ENCODE peak calls at places on chromosomes 3 and 15, in seven cellular contexts. H, K, R, C, Q, F and M are unnamed samples.

GRCh38 chr3:167691366-167691765 is 37.6 kb upstream of the WDR49 start:
- DNase-seq in H (peak; percentile 71), K (no peak), R (peak; percentile 6), C (no peak), Q (no peak), F (no peak), M (no peak)

GRCh38 chr3:120450914-120451669 is at the start of gene FSTL1:
- DNase-seq in H (no peak), K (no peak), R (peak; percentile 83), C (peak; percentile 46), Q (no peak), F (no peak), M (peak; percentile 88)

GRCh38 chr15:90095521-90095959 is 6.7 kb downstream of the IDH2 start:
- DNase-seq in H (no peak), K (no peak), R (no peak), C (no peak), Q (no peak), F (peak; percentile 82), M (no peak)

GRCh38 chr15:94367726-94368535 is 136.6 kb downstream of the MCTP2 start:
- DNase-seq in H (no peak), K (no peak), R (no peak), C (no peak), Q (no peak), F (no peak), M (no peak)

GRCh38 chr3:53731934-53732624 is 114.1 kb downstream of the CHDH start:
- DNase-seq in H (no peak), K (no peak), R (no peak), C (no peak), Q (no peak), F (no peak), M (peak; percentile 50)

GRCh38 chr15:59232476-59232875 is 25.8 kb downstream of the LDHAL6B start:
- DNase-seq in H (no peak), K (no peak), R (peak; percentile 86), C (no peak), Q (no peak), F (no peak), M (no peak)

GRCh38 chr3:138609898-138610266 is 1.3 kb downstream of the FAIM start:
- DNase-seq in H (no peak), K (no peak), R (no peak), C (no peak), Q (no peak), F (no peak), M (no peak)

GRCh38 chr3:60025071-60026055 is 975.5 kb upstream of the CFAP20DC start:
- DNase-seq in H (no peak), K (no peak), R (peak; percentile 78), C (no peak), Q (no peak), F (no peak), M (no peak)

GRCh38 chr3:108208831-108209230 is 13.4 kb downstream of the IFT57 start:
- DNase-seq in H (peak; percentile 22), K (no peak), R (no peak), C (no peak), Q (no peak), F (no peak), M (no peak)

GRCh38 chr3:48715179-48715800 is 1.7 kb downstream of the IP6K2 start:
- DNase-seq in H (no peak), K (no peak), R (peak; percentile 62), C (no peak), Q (no peak), F (no peak), M (no peak)
- H3K4me3 ChIP-seq in H (peak overlapping the region; percentile 84), K (peak overlapping the region; percentile 100), R (peak overlapping the region; percentile 98), C (peak overlapping the region; percentile 99), Q (peak overlapping the region; percentile 18), F (peak overlapping the region; percentile 66), M (no peak overlapping the region)

GRCh38 chr15:96325579-96326331 is 4.7 kb upstream of the NR2F2 start:
- DNase-seq in H (no peak), K (no peak), R (no peak), C (peak; percentile 58), Q (no peak), F (no peak), M (no peak)
- H3K4me3 ChIP-seq in H (no peak overlapping the region), K (peak overlapping the region; percentile 74), R (peak overlapping the region; percentile 83), C (peak overlapping the region; percentile 73), Q (peak overlapping the region; percentile 56), F (peak overlapping the region; percentile 47), M (peak overlapping the region; percentile 42)

DNA sequence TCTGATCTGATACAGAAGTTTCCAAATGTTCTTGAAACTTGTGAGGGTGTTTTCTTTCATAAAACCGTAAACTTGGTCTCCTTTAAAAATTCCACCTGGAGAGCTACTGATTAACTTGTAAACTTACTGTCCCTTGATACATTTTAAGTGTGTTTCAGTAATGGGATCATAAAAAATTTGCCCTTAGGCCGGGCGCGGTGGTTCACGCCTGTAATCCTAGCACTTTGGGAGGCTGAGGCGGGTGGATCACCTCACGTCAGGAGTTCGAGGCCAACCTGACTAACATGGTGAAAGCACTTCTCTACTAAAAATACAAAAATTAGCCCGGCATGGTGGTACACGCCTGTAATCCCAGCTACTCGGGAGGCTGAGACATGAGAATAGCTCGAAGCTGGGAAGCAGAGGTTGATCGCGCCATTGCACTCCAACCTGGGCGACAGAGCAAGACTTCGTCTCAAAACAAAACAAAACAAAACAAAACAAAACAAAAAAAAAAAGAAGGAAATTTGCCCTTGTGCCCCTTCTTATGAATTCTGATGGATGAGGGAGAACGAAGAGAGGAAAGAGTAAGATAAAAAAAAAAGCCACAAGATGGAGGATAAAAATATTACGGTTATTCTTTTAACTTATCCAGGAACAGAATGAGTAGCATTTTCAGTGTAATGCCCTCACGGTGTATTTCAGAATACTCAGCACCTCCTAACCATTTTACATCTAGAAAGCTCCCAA is 32.1 kb upstream of the AP4E1 start:
- DNase-seq in H (peak; percentile 38), K (no peak), R (no peak), C (no peak), Q (no peak), F (no peak), M (no peak)
- H3K4me3 ChIP-seq in H (peak overlapping the region; percentile 62), K (peak overlapping the region; percentile 8), R (peak overlapping the region; percentile 41), C (peak overlapping the region; percentile 48), Q (peak overlapping the region; percentile 42), F (peak overlapping the region; percentile 38), M (peak overlapping the region; percentile 47)

DNA sequence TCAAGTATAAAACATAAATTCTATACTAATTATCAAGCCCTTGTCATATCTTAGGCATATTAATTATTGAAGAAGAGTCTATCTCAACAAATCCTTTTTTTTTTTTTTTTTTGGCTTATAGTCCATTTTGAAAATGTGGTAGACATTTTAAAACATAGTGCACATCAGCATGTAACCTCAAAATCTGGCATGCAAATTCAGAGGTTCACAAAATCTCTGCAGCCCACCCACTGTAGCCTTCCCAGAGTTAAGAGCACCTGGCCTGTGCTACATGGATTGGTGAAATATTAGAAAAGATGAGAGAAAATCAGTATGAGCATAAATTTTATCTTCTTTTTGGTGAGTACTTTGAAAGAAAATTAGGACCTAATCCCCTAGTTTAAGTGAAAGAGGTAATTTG is 84.8 kb downstream of the MBNL1 start:
- DNase-seq in H (no peak), K (no peak), R (no peak), C (no peak), Q (no peak), F (no peak), M (no peak)
- H3K4me3 ChIP-seq in H (no peak overlapping the region), K (no peak overlapping the region), R (no peak overlapping the region), C (no peak overlapping the region), Q (no peak overlapping the region), F (no peak overlapping the region), M (no peak overlapping the region)

DNA sequence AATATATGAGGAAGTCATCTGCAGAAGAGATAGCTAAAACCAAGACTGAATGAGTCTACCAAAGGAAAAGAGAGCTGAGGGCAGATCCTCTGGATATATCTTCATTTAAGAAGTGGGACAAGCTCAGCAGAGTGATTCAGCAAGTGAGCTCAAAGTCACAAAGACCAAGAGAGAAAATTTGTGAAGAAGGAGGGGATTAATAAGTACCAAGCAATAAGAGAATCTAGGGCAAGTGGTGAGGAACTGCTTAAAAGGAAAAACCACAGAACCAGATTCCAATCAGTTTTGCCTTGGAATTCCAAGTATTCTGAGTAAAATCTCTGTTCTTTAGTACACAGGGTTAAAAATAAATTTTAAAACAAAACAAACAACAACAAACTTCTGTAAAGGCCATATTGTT is 3.6 kb downstream of the EHHADH start:
- DNase-seq in H (no peak), K (no peak), R (peak; percentile 47), C (no peak), Q (no peak), F (no peak), M (no peak)
- H3K4me3 ChIP-seq in H (no peak overlapping the region), K (no peak overlapping the region), R (no peak overlapping the region), C (no peak overlapping the region), Q (no peak overlapping the region), F (no peak overlapping the region), M (no peak overlapping the region)

GRCh38 chr15:33985287-33985686 is 17.0 kb downstream of the CHRM5 start:
- DNase-seq in H (no peak), K (no peak), R (peak; percentile 91), C (no peak), Q (no peak), F (no peak), M (no peak)
- H3K4me3 ChIP-seq in H (no peak overlapping the region), K (no peak overlapping the region), R (no peak overlapping the region), C (no peak overlapping the region), Q (no peak overlapping the region), F (no peak overlapping the region), M (no peak overlapping the region)

GRCh38 chr3:35305406-35305805 is 333.9 kb upstream of the ARPP21 start:
- DNase-seq in H (no peak), K (no peak), R (no peak), C (no peak), Q (no peak), F (no peak), M (no peak)
- H3K4me3 ChIP-seq in H (no peak overlapping the region), K (no peak overlapping the region), R (no peak overlapping the region), C (no peak overlapping the region), Q (no peak overlapping the region), F (no peak overlapping the region), M (no peak overlapping the region)